ENCODE peak calls at places on chromosomes 13 and 19, in five cellular contexts. G is Peyer's patch, S is foreskin fibroblast, P is PC-3, X is uterus. F is an unnamed sample.

GRCh38 chr13:28650284-28650683 is 8.6 kb upstream of the POMP start:
- DNase-seq in S (peak), G (no peak), X (no peak), P (no peak), F (no peak)

GRCh38 chr13:101452519-101453485 is at the start of gene ITGBL1:
- DNase-seq in G (no peak), S (peak), P (peak), X (no peak), F (no peak)

GRCh38 chr19:54893406-54893805 is 12.5 kb upstream of the NCR1 start:
- DNase-seq in X (no peak), G (no peak), S (no peak), P (no peak), F (no peak)

GRCh38 chr19:51799998-51800848 is 5.3 kb downstream of the FPR3 start:
- DNase-seq in P (no peak), S (peak), G (no peak), X (peak), F (no peak)

GRCh38 chr13:98517576-98518310 is 59.2 kb downstream of the STK24 start:
- DNase-seq in S (no peak), X (no peak), P (no peak), G (no peak), F (no peak)

GRCh38 chr13:94073006-94073744 is 406.3 kb downstream of the DCT start:
- DNase-seq in P (peak), G (no peak), X (no peak), S (peak), F (no peak)

GRCh38 chr13:98405107-98405571 is 171.8 kb downstream of the STK24 start:
- DNase-seq in X (no peak), G (no peak), S (peak), P (no peak), F (no peak)

GRCh38 chr19:961866-962620 is 22.1 kb upstream of the WDR18 start:
- DNase-seq in P (peak), X (no peak), G (peak), S (peak), F (no peak)

GRCh38 chr19:38004505-38005223 is 97.7 kb downstream of the SIPA1L3 start:
- DNase-seq in S (peak), G (peak), X (peak), P (peak), F (peak)

GRCh38 chr13:27131202-27131623 is 40.4 kb downstream of the USP12 start:
- DNase-seq in P (peak), G (peak), X (no peak), S (peak), F (no peak)

GRCh38 chr13:75486146-75486545 is 4.2 kb upstream of the TBC1D4 start:
- DNase-seq in X (no peak), S (no peak), G (no peak), P (no peak), F (no peak)

GRCh38 chr13:61935710-61936109 is 520.1 kb upstream of the PCDH20 start:
- DNase-seq in X (no peak), P (no peak), G (no peak), S (no peak), F (no peak)

GRCh38 chr19:49716154-49716553 is 25.2 kb downstream of the CPT1C start:
- DNase-seq in S (no peak), G (no peak), P (no peak), X (no peak), F (no peak)

GRCh38 chr13:85638815-85639393 is 160.3 kb downstream of the SLITRK6 start:
- DNase-seq in S (no peak), P (no peak), G (no peak), X (no peak), F (no peak)

GRCh38 chr13:33927315-33927714 is 109.4 kb downstream of the RFC3 start:
- DNase-seq in P (peak), S (peak), G (no peak), X (no peak), F (no peak)

GRCh38 chr13:81487151-81487550 is 1146.2 kb upstream of the SPRY2 start:
- DNase-seq in G (no peak), S (no peak), X (no peak), P (peak), F (peak)

GRCh38 chr13:91357613-91358383 is 10.3 kb downstream of the MIR17HG start:
- DNase-seq in S (no peak), X (no peak), P (no peak), G (no peak), F (no peak)

GRCh38 chr19:50928841-50929240 is 17.6 kb upstream of the KLK4 start:
- DNase-seq in S (no peak), X (no peak), G (no peak), P (peak), F (no peak)

GRCh38 chr19:41928221-41928683 is at the start of gene ERFL:
- DNase-seq in P (no peak), S (no peak), G (no peak), X (no peak), F (no peak)

GRCh38 chr19:42553292-42554045 is 25.2 kb upstream of the CEACAM1 start:
- DNase-seq in S (peak), P (peak), X (no peak), G (no peak), F (no peak)

GRCh38 chr13:30443957-30444404 is 21.7 kb downstream of the UBE2L5 start:
- DNase-seq in P (no peak), S (no peak), X (no peak), G (peak), F (no peak)

GRCh38 chr13:110944121-110944967 is 29.5 kb upstream of the ANKRD10 start:
- DNase-seq in X (no peak), S (peak), G (peak), P (peak), F (peak)
- TF ChIP-seq CTCF in X (peak), S (peak), G (peak), P (peak), F (no peak)

GRCh38 chr19:2275588-2276428 is 6.2 kb downstream of the PEAK3 start:
- DNase-seq in P (no peak), S (peak), G (no peak), X (peak), F (no peak)

GRCh38 chr19:2274937-2275535 is 6.9 kb downstream of the PEAK3 start:
- DNase-seq in G (peak), P (peak), S (peak), X (peak), F (peak)

GRCh38 chr19:2276429-2276989 is 5.5 kb downstream of the PEAK3 start:
- DNase-seq in P (no peak), G (no peak), X (no peak), S (no peak), F (no peak)

GRCh38 chr19:2273356-2274184 is 8.4 kb downstream of the PEAK3 start:
- DNase-seq in G (peak), X (peak), P (peak), S (peak), F (peak)

DNA sequence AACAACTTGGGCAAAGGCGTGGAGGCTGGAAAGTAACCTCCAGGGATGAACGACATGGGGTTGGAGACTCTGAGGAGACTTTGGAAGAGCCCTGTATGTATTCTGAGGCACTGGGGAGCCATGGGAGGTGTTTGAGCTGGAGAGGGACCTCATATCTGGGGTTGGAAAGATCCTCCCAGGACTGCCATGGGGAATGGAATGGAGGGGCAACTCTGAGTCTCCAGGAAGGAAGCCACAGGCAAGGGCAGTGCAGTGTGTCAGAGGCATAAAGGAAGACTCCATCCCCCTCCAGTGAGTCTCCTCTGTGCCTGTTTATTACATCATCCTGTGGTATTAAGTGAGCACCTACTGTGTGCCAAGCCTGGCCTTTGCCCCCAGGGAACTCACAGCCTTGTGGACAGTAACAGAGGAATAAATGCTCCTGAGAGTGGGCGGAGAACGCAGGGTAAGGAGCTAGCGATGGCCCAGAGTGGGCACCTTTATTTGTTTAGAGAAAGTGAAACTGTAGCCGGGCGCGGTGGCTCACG is 7.7 kb downstream of the PEAK3 start:
- DNase-seq in P (no peak), G (no peak), X (no peak), S (peak), F (no peak)
- TF ChIP-seq CTCF in P (no peak), G (no peak), X (no peak), S (no peak), F (no peak)

DNA sequence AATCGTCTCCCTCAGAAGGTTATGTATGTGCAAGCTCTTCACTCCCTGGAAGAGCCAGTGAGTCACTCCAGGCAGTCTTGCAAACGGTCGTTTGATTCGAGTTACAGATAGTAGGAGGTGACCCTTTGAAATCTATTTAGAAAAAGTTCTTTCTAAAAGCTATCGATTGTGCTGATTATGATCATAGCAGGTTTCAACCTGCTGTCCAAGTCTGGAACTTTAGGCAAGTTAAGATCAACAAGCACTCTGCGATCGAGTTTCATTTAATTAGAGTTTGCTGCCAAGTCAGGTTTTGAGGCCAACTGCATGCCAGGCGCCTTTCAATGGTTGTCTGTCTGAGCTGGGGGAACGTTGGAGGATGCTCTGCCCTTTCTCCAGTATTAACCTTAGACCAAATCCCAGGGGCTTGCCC is 287.3 kb downstream of the ATP8A2 start:
- DNase-seq in G (no peak), X (no peak), P (peak), S (no peak), F (no peak)
- TF ChIP-seq CTCF in G (no peak), X (no peak), P (no peak), S (no peak), F (no peak)

GRCh38 chr13:42816538-42816937 is 35.2 kb downstream of the FAM216B start:
- DNase-seq in X (no peak), S (no peak), G (no peak), P (no peak), F (no peak)
- TF ChIP-seq CTCF in X (no peak), S (peak), G (no peak), P (peak), F (peak)

GRCh38 chr13:26112843-26113242 is 61.0 kb upstream of the SHISA2 start:
- DNase-seq in P (peak), S (peak), G (no peak), X (no peak), F (no peak)
- TF ChIP-seq CTCF in P (peak), S (no peak), G (no peak), X (no peak), F (no peak)

DNA sequence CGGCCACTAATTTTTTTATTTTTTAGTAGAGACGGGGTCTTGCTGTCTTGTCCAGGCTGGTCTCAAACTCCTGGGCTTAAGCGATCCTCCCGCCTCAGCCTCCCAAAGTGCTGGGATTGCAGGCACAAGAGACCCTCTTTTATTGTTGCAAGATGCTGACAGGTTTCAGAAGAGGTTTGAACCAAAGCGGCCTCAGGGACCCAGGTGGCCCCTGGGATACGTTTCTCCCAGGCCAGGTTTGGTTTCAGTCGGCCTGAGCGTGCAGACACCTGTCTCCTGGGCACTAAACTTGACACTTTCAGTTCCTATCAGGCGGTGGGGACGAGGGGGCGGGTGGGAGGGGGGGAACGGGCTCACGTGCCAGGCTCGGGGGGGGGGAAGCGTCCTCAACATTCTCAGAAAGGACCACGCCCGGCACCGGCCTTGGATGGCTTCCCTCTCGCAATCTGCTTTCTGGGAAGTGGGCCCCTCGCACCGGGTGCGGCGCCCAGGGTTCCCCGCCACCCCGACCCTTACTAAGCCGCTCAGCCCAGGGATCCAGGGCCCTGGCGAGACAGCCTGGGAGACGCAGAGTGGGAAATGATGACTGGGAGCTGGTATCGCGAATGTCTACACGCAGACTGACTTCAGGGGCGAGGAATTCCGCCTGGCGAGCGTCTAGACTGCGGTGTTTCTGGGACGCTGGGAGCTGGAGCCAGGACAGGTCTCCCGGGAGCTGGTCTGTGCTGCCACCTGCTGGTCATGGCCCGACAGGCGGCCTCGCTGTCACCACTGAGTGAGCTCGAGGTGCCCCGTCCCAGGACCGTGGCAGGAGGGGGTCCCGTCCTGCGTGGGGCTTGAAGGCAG is 91.6 kb downstream of the GNG7 start:
- DNase-seq in G (peak), X (peak), P (peak), S (peak), F (peak)
- TF ChIP-seq CTCF in G (peak), X (peak), P (peak), S (peak), F (peak)

DNA sequence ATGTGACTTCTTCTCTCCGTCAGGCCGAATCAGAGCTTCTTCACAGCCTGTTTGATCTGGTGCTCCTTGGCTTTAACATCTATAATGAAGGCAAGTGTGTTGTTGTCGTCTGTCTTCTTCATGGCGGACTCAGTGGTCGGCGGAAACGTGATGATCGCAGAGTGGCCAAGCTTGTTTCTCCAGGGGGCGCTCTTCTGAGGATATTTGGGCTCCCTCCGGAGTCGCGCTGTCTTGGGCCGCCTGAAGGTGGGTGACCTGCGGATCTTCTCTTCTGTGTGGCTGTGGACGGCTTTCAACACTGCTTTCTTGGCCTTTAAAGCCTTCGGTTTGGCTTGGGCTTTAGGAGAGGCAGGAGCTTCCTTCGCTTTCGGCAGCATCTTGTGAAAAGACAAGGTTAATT is 9.8 kb downstream of the TPRX1 start:
- DNase-seq in X (no peak), G (no peak), S (no peak), P (no peak), F (no peak)
- TF ChIP-seq CTCF in X (no peak), G (no peak), S (no peak), P (peak), F (peak)

GRCh38 chr19:30046522-30046921 is 104.5 kb downstream of the URI1 start:
- DNase-seq in G (no peak), P (peak), S (peak), X (no peak), F (no peak)
- TF ChIP-seq CTCF in G (no peak), P (peak), S (peak), X (no peak), F (no peak)

GRCh38 chr19:44753619-44753931 is 5.1 kb downstream of the BCL3 start:
- DNase-seq in S (no peak), G (no peak), X (no peak), P (no peak), F (no peak)

GRCh38 chr19:44754743-44755066 is 6.2 kb downstream of the BCL3 start:
- DNase-seq in X (no peak), G (no peak), P (no peak), S (no peak), F (no peak)

GRCh38 chr19:44752123-44752815 is 3.8 kb downstream of the BCL3 start:
- DNase-seq in G (no peak), P (no peak), S (no peak), X (no peak), F (no peak)

GRCh38 chr19:44753932-44754742 is 5.6 kb downstream of the BCL3 start:
- DNase-seq in S (peak), G (peak), X (peak), P (peak), F (no peak)

GRCh38 chr19:44752816-44753618 is 4.5 kb downstream of the BCL3 start:
- DNase-seq in P (peak), G (peak), S (peak), X (peak), F (peak)
- TF ChIP-seq CTCF in P (no peak), G (peak), S (no peak), X (no peak), F (no peak)

GRCh38 chr19:11984986-11985385 is 20.1 kb downstream of the ZNF763 start:
- DNase-seq in P (no peak), X (no peak), G (no peak), S (no peak), F (no peak)
- TF ChIP-seq CTCF in P (peak), X (no peak), G (no peak), S (no peak), F (no peak)